ENCODE peak calls at places on chromosomes 2 and 18, in seven cellular contexts. Y is activated T-cell treated with anti-CD3 and anti-CD28 coated beads for 1 hour, V is hypothalamus, T is ovary, H is transverse colon, F is lower leg skin, X is LNCaP clone FGC. N is an unnamed sample.

GRCh38 chr2:112010751-112011150 is 44.3 kb upstream of the TMEM87B start:
- DNase-seq in F (no peak), X (no peak), T (no peak), Y (no peak), H (peak; percentile 62), V (no peak), N (no peak)

GRCh38 chr2:18721038-18721922 is 131.9 kb upstream of the NT5C1B start:
- DNase-seq in V (no peak), X (no peak), Y (no peak), H (no peak), T (no peak), F (no peak), N (peak; percentile 67)

GRCh38 chr2:54618646-54619565 is 104.6 kb upstream of the EML6 start:
- DNase-seq in H (no peak), Y (no peak), X (no peak), V (no peak), F (no peak), T (no peak), N (peak; percentile 47)

GRCh38 chr18:5630057-5630765 is 86.4 kb upstream of the EPB41L3 start:
- DNase-seq in F (peak; percentile 92), V (no peak), T (no peak), Y (no peak), X (no peak), H (peak; percentile 88), N (peak; percentile 69)

GRCh38 chr2:36451512-36451911 is 95.9 kb downstream of the CRIM1 start:
- DNase-seq in V (no peak), F (no peak), T (no peak), H (no peak), X (no peak), Y (no peak), N (peak; percentile 58)

GRCh38 chr18:75130591-75131274 is 78.2 kb downstream of the PTGR3 start:
- DNase-seq in T (no peak), H (no peak), X (no peak), Y (no peak), V (no peak), F (no peak), N (peak; percentile 18)

GRCh38 chr2:84906900-84907714 is 1.7 kb downstream of the TMSB10 start:
- DNase-seq in V (no peak), Y (peak; percentile 27), T (no peak), X (no peak), F (peak; percentile 95), H (peak; percentile 69), N (peak; percentile 94)

GRCh38 chr18:38606841-38607240 is 1041.2 kb upstream of the CELF4 start:
- DNase-seq in F (no peak), X (no peak), V (no peak), T (no peak), H (no peak), Y (no peak), N (no peak)

GRCh38 chr18:59470627-59471121 is 111.6 kb upstream of the LMAN1 start:
- DNase-seq in F (peak; percentile 42), V (no peak), H (no peak), T (no peak), Y (no peak), X (no peak), N (no peak)

GRCh38 chr2:188598551-188598950 is 306.9 kb downstream of the GULP1 start:
- DNase-seq in F (no peak), Y (no peak), X (no peak), H (no peak), T (peak; percentile 43), V (no peak), N (no peak)

GRCh38 chr2:232460171-232460570 is 4.2 kb downstream of the ALPI start:
- DNase-seq in Y (no peak), X (no peak), V (no peak), H (no peak), F (peak; percentile 57), T (no peak), N (no peak)

GRCh38 chr2:231615058-231615671 is 22.5 kb downstream of the TEX44 start:
- DNase-seq in H (peak; percentile 21), T (peak; percentile 52), Y (no peak), F (peak; percentile 88), X (no peak), V (no peak), N (no peak)

GRCh38 chr18:44594779-44595467 is 85.8 kb upstream of the SETBP1 start:
- DNase-seq in H (no peak), V (no peak), X (no peak), T (no peak), Y (no peak), F (no peak), N (peak; percentile 76)

GRCh38 chr18:22523481-22523880 is 105.8 kb upstream of the CTAGE1 start:
- DNase-seq in F (no peak), Y (no peak), X (no peak), V (no peak), H (no peak), T (no peak), N (no peak)

GRCh38 chr2:172845008-172845670 is 109.5 kb downstream of the RAPGEF4 start:
- DNase-seq in Y (no peak), T (no peak), H (no peak), F (no peak), X (no peak), V (no peak), N (no peak)

GRCh38 chr2:109218087-109218791 is 89.2 kb downstream of the SH3RF3 start:
- DNase-seq in V (no peak), X (no peak), T (no peak), Y (no peak), F (peak; percentile 42), H (no peak), N (no peak)

GRCh38 chr2:196266855-196267254 is 95.5 kb upstream of the STK17B start:
- DNase-seq in F (no peak), X (no peak), H (no peak), V (no peak), T (no peak), Y (no peak), N (no peak)

GRCh38 chr2:60290534-60290933 is 262.9 kb downstream of the BCL11A start:
- DNase-seq in Y (no peak), T (no peak), H (no peak), F (no peak), X (no peak), V (no peak), N (no peak)

GRCh38 chr2:161063946-161064306 is 96.3 kb upstream of the TANK start:
- DNase-seq in X (no peak), F (no peak), Y (no peak), H (no peak), T (no peak), V (no peak), N (no peak)

GRCh38 chr2:120773186-120773800 is 37.6 kb downstream of the GLI2 start:
- DNase-seq in T (peak; percentile 25), F (no peak), V (no peak), H (no peak), X (no peak), Y (no peak), N (no peak)

GRCh38 chr18:5941869-5942268 is 46.5 kb upstream of the TMEM200C start:
- DNase-seq in T (no peak), Y (no peak), F (no peak), X (no peak), V (no peak), H (no peak), N (no peak)

GRCh38 chr18:48736861-48737260 is 198.0 kb downstream of the CTIF start:
- DNase-seq in V (no peak), X (no peak), H (no peak), T (no peak), F (no peak), Y (no peak), N (no peak)

GRCh38 chr2:47159627-47160026 is 4.5 kb upstream of the STPG4 start:
- DNase-seq in X (no peak), V (no peak), H (no peak), F (no peak), T (no peak), Y (no peak), N (no peak)

GRCh38 chr18:54109131-54109683 is 115.3 kb downstream of the MBD2 start:
- DNase-seq in V (no peak), X (no peak), H (no peak), F (no peak), Y (no peak), T (no peak), N (no peak)

GRCh38 chr2:114044985-114045384 is 155.1 kb downstream of the ACTR3 start:
- DNase-seq in X (no peak), Y (no peak), H (no peak), T (no peak), F (no peak), V (no peak), N (no peak)

GRCh38 chr18:35328868-35329267 is 15.4 kb downstream of the ZNF24 start:
- DNase-seq in H (no peak), T (no peak), V (no peak), F (no peak), Y (no peak), X (no peak), N (no peak)

GRCh38 chr18:11178951-11179549 is 29.7 kb upstream of the PIEZO2 start:
- DNase-seq in V (no peak), X (no peak), Y (no peak), T (peak; percentile 28), H (no peak), F (peak; percentile 91), N (peak; percentile 22)

GRCh38 chr2:72895759-72896281 is 8.6 kb downstream of the SPR start:
- DNase-seq in V (no peak), Y (no peak), H (peak; percentile 75), F (peak; percentile 85), T (peak; percentile 49), X (no peak), N (peak; percentile 48)

GRCh38 chr18:76209597-76209996 is 285.4 kb downstream of the ZNF516 start:
- DNase-seq in T (no peak), V (no peak), Y (no peak), H (no peak), X (no peak), F (no peak), N (peak; percentile 63)

GRCh38 chr2:42742740-42743666 is 20.9 kb downstream of the OXER1 start:
- DNase-seq in F (no peak), V (no peak), H (no peak), X (no peak), Y (no peak), T (no peak), N (no peak)

GRCh38 chr2:25372405-25373268 is 30.9 kb upstream of the DNMT3A start:
- DNase-seq in V (no peak), X (no peak), Y (no peak), T (no peak), F (peak; percentile 82), H (no peak), N (no peak)

GRCh38 chr2:240494194-240494793 is 58.8 kb downstream of the GPC1 start:
- DNase-seq in X (no peak), T (no peak), V (no peak), Y (no peak), H (no peak), F (peak; percentile 40), N (no peak)

GRCh38 chr2:216606551-216607527 is 26.4 kb upstream of the IGFBP2 start:
- DNase-seq in X (no peak), Y (peak; percentile 7), F (no peak), T (no peak), H (no peak), V (no peak), N (no peak)

GRCh38 chr2:216777637-216778273 is 82.1 kb downstream of the TNP1 start:
- DNase-seq in V (no peak), H (no peak), X (peak; percentile 60), F (no peak), Y (no peak), T (no peak), N (peak; percentile 39)

GRCh38 chr2:113233593-113234550 is 44.8 kb downstream of the PAX8 start:
- DNase-seq in F (no peak), H (no peak), T (no peak), Y (no peak), V (no peak), X (no peak), N (no peak)

GRCh38 chr18:22432672-22433137 is 15.0 kb upstream of the CTAGE1 start:
- DNase-seq in T (peak; percentile 76), Y (no peak), F (peak; percentile 88), X (peak; percentile 33), V (no peak), H (peak; percentile 58), N (peak; percentile 94)

GRCh38 chr2:205775091-205775876 is 93.0 kb downstream of the NRP2 start:
- DNase-seq in T (no peak), F (no peak), X (no peak), Y (no peak), H (no peak), V (no peak), N (peak; percentile 29)

N was measured in cardiac fibroblast.